ENCODE peak calls at places on chromosomes 6 and 20, in seven cellular contexts. Z is CD8-positive, alpha-beta T cell; H is GM23248; Q is cardiac muscle cell; X is MM.1S; A is upper lobe of right lung; N is PC-3. F is an unnamed sample. For H3K36me3, the result is how much of the 10 kb centered on the place peaks cover.

GRCh38 chr6:157246771-157247484 is 76.4 kb downstream of the TMEM242 start:
- DNase-seq in Z (no peak), H (no peak), Q (no peak), X (no peak), A (no peak), N (no peak), F (no peak)

GRCh38 chr6:25278914-25279747 is at the start of gene CARMIL1:
- DNase-seq in Z (peak), H (peak), Q (peak), X (peak), A (peak), N (peak), F (peak)

GRCh38 chr20:46324960-46325703 is 16.8 kb upstream of the CDH22 start:
- DNase-seq in Z (no peak), H (peak), Q (peak), X (no peak), A (no peak), N (peak), F (no peak)

GRCh38 chr20:23441850-23442313 is 2.4 kb downstream of the CSTL1 start:
- DNase-seq in Z (peak), H (peak), Q (peak), X (peak), A (no peak), N (peak), F (peak)

GRCh38 chr6:37779111-37779800 is 40.3 kb upstream of the ZFAND3 start:
- DNase-seq in Z (no peak), H (peak), Q (no peak), X (no peak), A (no peak), N (no peak), F (no peak)

GRCh38 chr6:95804847-95805541 is 210.8 kb upstream of the FUT9 start:
- DNase-seq in Z (no peak), H (no peak), Q (no peak), X (no peak), A (no peak), N (peak), F (no peak)

GRCh38 chr6:131063028-131063763 is at the start of gene EPB41L2:
- DNase-seq in Z (peak), H (peak), Q (peak), X (peak), A (peak), N (peak), F (peak)

GRCh38 chr6:10140824-10141223 is 274.1 kb downstream of the TFAP2A start:
- DNase-seq in Z (no peak), H (no peak), Q (no peak), X (no peak), A (no peak), N (peak), F (no peak)

GRCh38 chr6:13413906-13414555 is 73.4 kb downstream of the GFOD1 start:
- DNase-seq in Z (no peak), H (peak), Q (no peak), X (no peak), A (no peak), N (no peak), F (peak)

GRCh38 chr6:36324191-36324590 is 12.5 kb downstream of the BNIP5 start:
- DNase-seq in Z (no peak), H (no peak), Q (no peak), X (no peak), A (no peak), N (no peak), F (no peak)

GRCh38 chr20:61499859-61500258 is 247.8 kb downstream of the CDH4 start:
- DNase-seq in Z (no peak), H (peak), Q (no peak), X (no peak), A (no peak), N (peak), F (no peak)

GRCh38 chr6:11368264-11368663 is 135.8 kb upstream of the NEDD9 start:
- DNase-seq in Z (no peak), H (no peak), Q (no peak), X (no peak), A (no peak), N (peak), F (no peak)

GRCh38 chr6:103983860-103984259 is 875.9 kb downstream of the HACE1 start:
- DNase-seq in Z (no peak), H (no peak), Q (no peak), X (no peak), A (no peak), N (peak), F (no peak)

DNA sequence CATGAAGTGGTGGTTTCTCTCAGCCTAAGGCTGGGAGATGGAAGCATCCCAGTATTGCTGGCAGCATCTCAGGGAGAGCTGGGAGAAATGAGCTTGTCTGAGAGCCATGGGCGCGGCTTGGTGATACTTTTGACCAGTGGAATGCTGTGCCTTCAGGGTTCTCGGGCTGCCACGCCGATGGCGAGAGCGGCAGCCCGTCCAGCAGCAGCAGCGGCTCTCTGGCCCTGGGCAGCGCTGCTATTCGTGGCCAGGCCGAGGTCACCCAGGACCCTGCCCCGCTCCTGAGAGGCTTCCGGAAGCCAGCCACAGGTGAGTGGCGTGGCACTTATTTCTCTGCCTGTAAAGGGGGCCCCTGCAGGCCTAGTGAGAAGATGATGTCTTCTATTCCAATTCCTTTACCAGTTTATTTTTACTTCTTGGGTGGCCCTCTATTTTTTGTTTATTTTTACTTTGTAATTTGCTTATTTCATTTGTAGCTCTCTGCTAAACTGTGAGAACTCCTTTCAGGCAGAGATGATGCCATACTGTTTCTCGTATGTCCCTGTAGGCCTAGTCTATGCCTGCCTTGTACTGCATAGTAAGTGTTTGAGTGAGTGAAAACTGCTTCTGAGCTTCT is 71.7 kb downstream of the ASXL1 start:
- DNase-seq in Z (no peak), H (no peak), Q (no peak), X (no peak), A (no peak), N (no peak), F (no peak)
- H3K36me3 ChIP-seq in Z (half or more), H (half or more), Q (under half), X (under half), A (half or more), N (half or more), F (under half)

GRCh38 chr6:70669133-70669532 is 1.4 kb downstream of the SMAP1 start:
- DNase-seq in Z (no peak), H (peak), Q (no peak), X (no peak), A (no peak), N (peak), F (no peak)
- H3K4me3 ChIP-seq in Z (peak), H (peak), Q (peak), X (peak), A (peak), N (peak), F (peak)

GRCh38 chr20:41124451-41125094 is 12.8 kb upstream of the PLCG1 start:
- DNase-seq in Z (no peak), H (no peak), Q (no peak), X (no peak), A (no peak), N (no peak), F (no peak)
- H3K36me3 ChIP-seq in Z (under half), H (half or more), Q (half or more), X (under half), A (half or more), N (half or more), F (under half)

GRCh38 chr20:21703740-21704407 is 1.6 kb upstream of the PAX1 start:
- DNase-seq in Z (no peak), H (no peak), Q (no peak), X (no peak), A (no peak), N (no peak), F (no peak)

GRCh38 chr20:21702001-21702400 is 3.5 kb upstream of the PAX1 start:
- DNase-seq in Z (no peak), H (no peak), Q (no peak), X (no peak), A (no peak), N (no peak), F (no peak)

GRCh38 chr20:21701171-21701876 is 4.1 kb upstream of the PAX1 start:
- DNase-seq in Z (no peak), H (no peak), Q (no peak), X (no peak), A (no peak), N (no peak), F (no peak)

GRCh38 chr20:21704408-21705385 is 767 bp upstream of the PAX1 start:
- DNase-seq in Z (no peak), H (no peak), Q (no peak), X (peak), A (no peak), N (no peak), F (no peak)

DNA sequence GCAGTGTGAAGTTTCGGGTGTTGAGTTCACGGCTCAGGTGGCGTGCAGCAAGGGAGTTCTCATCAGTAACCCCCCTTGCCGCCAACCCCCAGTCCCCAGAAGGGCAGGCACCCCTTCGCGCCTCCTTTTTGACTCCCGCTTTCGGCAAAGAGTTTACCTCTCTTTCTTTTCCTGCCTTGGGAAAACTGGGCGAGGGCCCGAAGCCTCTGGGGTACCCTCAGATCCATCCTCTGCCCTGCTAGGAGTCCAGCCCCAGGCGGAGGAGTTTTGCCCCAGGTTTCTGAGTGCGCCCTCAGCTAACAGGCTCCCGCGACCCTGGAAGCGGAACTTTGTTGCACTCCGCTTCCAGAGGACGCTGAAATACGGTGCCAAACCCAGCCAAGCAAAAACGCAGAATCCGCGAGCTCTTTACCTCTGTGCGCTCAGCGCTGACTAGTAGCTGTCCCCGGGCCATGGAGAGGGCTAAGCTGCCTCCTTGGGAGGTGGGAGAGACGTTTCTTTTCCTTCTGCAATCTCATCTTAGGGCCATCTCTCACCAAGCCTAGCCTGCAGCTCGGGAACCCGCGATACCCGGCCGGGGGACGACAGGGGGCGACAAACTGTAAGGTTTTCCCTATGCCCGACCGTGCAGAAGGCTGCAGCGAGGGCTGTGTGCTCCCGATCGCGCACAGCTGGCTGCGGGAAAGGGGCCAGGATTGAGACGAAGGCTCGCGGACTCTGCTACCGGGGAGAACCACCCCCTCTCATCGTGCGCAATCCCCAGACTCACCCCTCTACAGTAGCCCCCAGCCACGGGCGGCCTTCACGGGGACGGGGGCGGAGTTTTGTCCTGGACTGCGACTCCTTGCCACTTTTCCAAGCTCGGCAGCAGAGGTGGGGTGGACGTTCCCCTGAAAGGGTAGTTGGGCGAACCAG is 2.7 kb upstream of the PAX1 start:
- DNase-seq in Z (no peak), H (peak), Q (peak), X (peak), A (peak), N (no peak), F (no peak)
- H3K4me3 ChIP-seq in Z (no peak), H (peak), Q (peak), X (peak), A (no peak), N (no peak), F (no peak)

DNA sequence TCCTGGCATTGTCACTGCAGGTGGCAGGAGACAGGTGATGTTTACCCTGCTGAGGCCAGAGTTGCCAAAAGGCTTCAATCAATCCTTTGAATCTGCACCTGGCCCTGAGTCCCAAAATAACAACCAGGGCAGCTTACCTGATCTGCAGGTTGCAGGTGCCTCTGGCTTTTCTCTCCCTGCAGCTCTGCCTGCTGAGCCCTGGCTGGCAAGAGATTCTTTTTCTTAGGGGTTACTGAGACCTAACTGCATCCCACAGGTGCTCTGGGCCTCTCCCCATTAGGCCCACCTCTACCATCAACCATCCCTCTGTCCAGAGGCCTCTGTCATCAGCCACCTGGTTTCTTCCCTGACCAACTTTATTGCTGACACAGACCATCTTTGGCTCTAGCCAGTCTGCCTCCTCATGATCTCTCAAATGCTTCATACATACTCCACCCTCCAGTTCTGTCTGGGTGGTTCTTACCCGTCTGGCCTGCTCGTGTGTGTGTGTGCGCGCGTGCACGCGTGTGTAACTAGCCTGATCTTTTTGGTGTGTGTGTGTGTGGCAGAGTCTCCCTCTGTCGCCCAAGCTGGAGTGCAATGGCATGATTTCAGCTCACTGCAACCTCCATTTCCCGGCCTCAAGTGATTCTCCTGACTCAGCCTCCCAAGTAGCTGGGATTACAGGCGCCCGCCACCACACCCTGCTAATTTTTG is 13.7 kb downstream of the BCL2L1 start:
- DNase-seq in Z (no peak), H (no peak), Q (no peak), X (peak), A (no peak), N (peak), F (no peak)
- H3K36me3 ChIP-seq in Z (under half), H (under half), Q (under half), X (under half), A (under half), N (half or more), F (under half)

DNA sequence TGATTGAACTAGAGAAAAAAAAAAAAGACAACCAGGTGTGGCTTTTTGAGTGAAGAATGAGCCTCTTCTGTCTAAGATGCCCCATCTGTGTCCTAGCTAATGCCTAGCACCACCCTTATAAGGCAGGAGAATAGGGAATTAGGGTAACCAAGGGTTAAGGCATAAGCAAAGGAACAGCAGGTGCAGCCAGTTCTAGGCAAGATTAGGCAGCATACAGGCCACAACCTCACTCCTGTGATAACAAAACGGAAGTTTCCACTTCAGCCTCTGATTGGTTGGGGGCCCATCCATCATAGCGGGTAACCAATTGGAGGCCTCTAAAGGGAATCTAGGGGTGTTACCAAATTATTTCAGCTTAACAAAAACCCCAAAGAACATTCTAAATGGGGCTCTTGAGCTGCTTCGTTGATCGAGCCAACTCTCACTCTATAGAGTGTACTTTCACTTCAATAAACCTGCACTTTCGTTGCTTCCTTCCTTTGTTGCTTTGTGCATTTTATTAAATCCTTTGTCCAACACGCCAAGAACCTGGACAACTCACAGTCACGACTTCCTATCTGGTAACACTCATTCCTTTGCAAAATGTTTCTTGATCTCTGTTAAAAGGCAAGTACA is 61.9 kb upstream of the TAGAP start:
- DNase-seq in Z (peak), H (peak), Q (peak), X (peak), A (no peak), N (peak), F (peak)
- H3K4me3 ChIP-seq in Z (peak), H (no peak), Q (no peak), X (peak), A (peak), N (no peak), F (peak)